ENCODE peak calls at places on chromosome 15, in nine cellular contexts. O, F, E, T, Y, W, H, C and A are unnamed samples.
A peak's percentile ranks its signal among the peaks of the same experiment; 100 is the strongest.

GRCh38 chr15:86644319-86644718 is 564.6 kb downstream of the AGBL1 start:
- DNase-seq in O (no peak), F (no peak), E (no peak), T (no peak), Y (no peak), W (no peak), H (peak; percentile 48), C (no peak), A (no peak)

GRCh38 chr15:77031376-77032050 is 36.6 kb downstream of the PSTPIP1 start:
- DNase-seq in O (no peak), F (peak; percentile 39), E (peak; percentile 20), T (no peak), Y (peak; percentile 0), W (no peak), H (peak; percentile 39), C (no peak), A (no peak)

GRCh38 chr15:22980189-22981136 is at the start of gene CYFIP1:
- DNase-seq in O (peak; percentile 86), F (peak; percentile 90), E (peak; percentile 90), T (peak; percentile 80), Y (peak; percentile 17), W (peak; percentile 95), H (peak; percentile 89), C (peak; percentile 85), A (peak; percentile 88)

GRCh38 chr15:88440021-88440420 is 27.2 kb downstream of the MRPL46 start:
- DNase-seq in O (peak; percentile 3), F (no peak), E (no peak), T (no peak), Y (no peak), W (no peak), H (no peak), C (no peak), A (no peak)

GRCh38 chr15:46815765-46816164 is 901.5 kb upstream of the SEMA6D start:
- DNase-seq in O (no peak), F (no peak), E (no peak), T (no peak), Y (no peak), W (no peak), H (no peak), C (no peak), A (peak; percentile 14)

GRCh38 chr15:94972314-94972713 is 741.0 kb downstream of the MCTP2 start:
- DNase-seq in O (no peak), F (no peak), E (no peak), T (no peak), Y (no peak), W (no peak), H (no peak), C (peak; percentile 8), A (no peak)

GRCh38 chr15:35120173-35120572 is 35.1 kb upstream of the NANOGP8 start:
- DNase-seq in O (no peak), F (no peak), E (no peak), T (no peak), Y (no peak), W (no peak), H (peak; percentile 3), C (no peak), A (no peak)

GRCh38 chr15:31974855-31975421 is 55.4 kb upstream of the CHRNA7 start:
- DNase-seq in O (peak; percentile 77), F (no peak), E (no peak), T (peak; percentile 76), Y (no peak), W (no peak), H (peak; percentile 56), C (peak; percentile 88), A (no peak)

GRCh38 chr15:62500325-62500724 is 335.2 kb upstream of the C2CD4B start:
- DNase-seq in O (no peak), F (no peak), E (no peak), T (no peak), Y (no peak), W (no peak), H (no peak), C (no peak), A (no peak)

GRCh38 chr15:62455441-62455921 is 290.4 kb upstream of the C2CD4B start:
- DNase-seq in O (no peak), F (no peak), E (peak; percentile 72), T (no peak), Y (no peak), W (no peak), H (no peak), C (no peak), A (peak; percentile 73)

GRCh38 chr15:78087944-78088772 is 4.2 kb upstream of the SH2D7 start:
- DNase-seq in O (no peak), F (no peak), E (no peak), T (no peak), Y (no peak), W (no peak), H (no peak), C (no peak), A (no peak)

GRCh38 chr15:49847937-49848823 is 227.3 kb downstream of the DTWD1 start:
- DNase-seq in O (no peak), F (no peak), E (no peak), T (no peak), Y (no peak), W (no peak), H (no peak), C (no peak), A (no peak)
- H3K4me3 ChIP-seq in O (no peak overlapping the region), F (no peak overlapping the region), E (no peak overlapping the region), T (no peak overlapping the region), Y (no peak overlapping the region), W (no peak overlapping the region), H (no peak overlapping the region), C (no peak overlapping the region), A (no peak overlapping the region)

DNA sequence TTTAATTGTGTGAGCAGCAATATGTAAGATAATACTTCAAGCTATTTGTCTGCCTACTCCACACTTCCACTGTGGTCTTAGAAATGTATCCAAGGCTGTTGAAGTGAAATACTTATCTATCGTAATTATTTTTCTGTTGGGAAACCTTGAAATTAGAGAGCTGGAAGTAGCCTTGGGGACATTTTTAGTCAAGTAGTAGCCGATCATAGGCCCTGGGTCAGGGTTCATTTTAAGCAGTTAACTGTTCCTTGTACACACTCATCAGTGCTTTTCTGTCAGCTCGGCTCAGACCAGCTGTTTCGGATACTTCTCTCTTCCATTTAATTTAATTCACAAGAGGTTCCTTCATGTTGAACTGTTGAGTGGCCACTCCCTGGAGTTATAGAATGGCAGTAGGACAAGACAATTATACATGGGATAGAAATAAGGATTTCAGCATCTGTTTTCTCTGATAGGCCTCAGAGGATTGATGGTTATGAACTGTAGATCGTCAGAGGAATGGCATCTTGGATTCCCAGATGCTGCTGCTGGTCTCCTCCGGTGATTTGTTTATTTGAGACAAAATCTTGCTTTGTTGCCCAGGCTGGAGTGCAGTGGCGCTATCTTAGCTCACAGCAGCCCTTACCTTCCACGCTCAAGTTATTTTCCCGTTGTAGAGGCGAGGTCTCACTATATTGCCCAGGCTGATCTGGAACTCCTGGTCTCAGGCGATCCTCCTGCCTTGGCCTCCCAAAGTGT is 17.2 kb downstream of the USP3 start:
- DNase-seq in O (no peak), F (no peak), E (no peak), T (no peak), Y (no peak), W (no peak), H (no peak), C (no peak), A (no peak)
- H3K4me1 ChIP-seq in O (peaks cover 35% of the 10 kb centered on the region), F (peaks cover 92% of the 10 kb centered on the region), E (peaks cover 63% of the 10 kb centered on the region), T (peaks cover 18% of the 10 kb centered on the region), Y (peaks cover 90% of the 10 kb centered on the region), W (peaks cover 57% of the 10 kb centered on the region), H (peaks cover 17% of the 10 kb centered on the region), C (peaks cover 4% of the 10 kb centered on the region), A (peaks cover 87% of the 10 kb centered on the region)

DNA sequence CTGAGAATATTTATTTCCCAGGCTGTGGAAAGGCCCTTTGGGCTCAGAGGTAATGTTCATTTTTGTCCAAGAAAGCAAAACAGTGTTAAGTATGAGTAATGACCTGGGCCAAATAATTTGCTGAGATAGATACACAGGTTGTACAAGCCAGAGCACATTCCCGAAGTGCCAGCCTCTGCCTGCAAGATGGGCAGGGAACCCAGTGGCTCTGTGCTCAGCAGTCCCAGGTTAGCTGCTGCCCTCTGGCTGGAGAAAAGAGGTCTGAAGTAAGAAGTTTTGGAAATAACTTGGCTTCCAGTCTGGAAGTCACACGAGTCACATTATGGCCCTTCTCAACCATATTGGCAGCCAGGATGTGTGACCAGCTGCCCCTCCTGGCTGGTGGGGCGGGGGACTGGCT is 20.2 kb downstream of the MYZAP start:
- DNase-seq in O (no peak), F (peak; percentile 58), E (peak; percentile 54), T (no peak), Y (no peak), W (no peak), H (peak; percentile 80), C (peak; percentile 19), A (no peak)
- H3K4me3 ChIP-seq in O (no peak overlapping the region), F (no peak overlapping the region), E (no peak overlapping the region), T (no peak overlapping the region), Y (no peak overlapping the region), W (no peak overlapping the region), H (no peak overlapping the region), C (no peak overlapping the region), A (peak overlapping the region; percentile 34)

GRCh38 chr15:79965836-79966630 is 5.0 kb downstream of the BCL2A1 start:
- DNase-seq in O (no peak), F (no peak), E (no peak), T (no peak), Y (no peak), W (no peak), H (no peak), C (no peak), A (no peak)

GRCh38 chr15:79966634-79967330 is 4.2 kb downstream of the BCL2A1 start:
- DNase-seq in O (no peak), F (no peak), E (no peak), T (no peak), Y (no peak), W (no peak), H (no peak), C (no peak), A (no peak)

GRCh38 chr15:79969175-79969574 is 1.8 kb downstream of the BCL2A1 start:
- DNase-seq in O (no peak), F (no peak), E (no peak), T (no peak), Y (no peak), W (no peak), H (no peak), C (no peak), A (no peak)

GRCh38 chr15:79964232-79964820 is 6.7 kb downstream of the BCL2A1 start:
- DNase-seq in O (no peak), F (no peak), E (no peak), T (no peak), Y (no peak), W (no peak), H (no peak), C (no peak), A (no peak)

DNA sequence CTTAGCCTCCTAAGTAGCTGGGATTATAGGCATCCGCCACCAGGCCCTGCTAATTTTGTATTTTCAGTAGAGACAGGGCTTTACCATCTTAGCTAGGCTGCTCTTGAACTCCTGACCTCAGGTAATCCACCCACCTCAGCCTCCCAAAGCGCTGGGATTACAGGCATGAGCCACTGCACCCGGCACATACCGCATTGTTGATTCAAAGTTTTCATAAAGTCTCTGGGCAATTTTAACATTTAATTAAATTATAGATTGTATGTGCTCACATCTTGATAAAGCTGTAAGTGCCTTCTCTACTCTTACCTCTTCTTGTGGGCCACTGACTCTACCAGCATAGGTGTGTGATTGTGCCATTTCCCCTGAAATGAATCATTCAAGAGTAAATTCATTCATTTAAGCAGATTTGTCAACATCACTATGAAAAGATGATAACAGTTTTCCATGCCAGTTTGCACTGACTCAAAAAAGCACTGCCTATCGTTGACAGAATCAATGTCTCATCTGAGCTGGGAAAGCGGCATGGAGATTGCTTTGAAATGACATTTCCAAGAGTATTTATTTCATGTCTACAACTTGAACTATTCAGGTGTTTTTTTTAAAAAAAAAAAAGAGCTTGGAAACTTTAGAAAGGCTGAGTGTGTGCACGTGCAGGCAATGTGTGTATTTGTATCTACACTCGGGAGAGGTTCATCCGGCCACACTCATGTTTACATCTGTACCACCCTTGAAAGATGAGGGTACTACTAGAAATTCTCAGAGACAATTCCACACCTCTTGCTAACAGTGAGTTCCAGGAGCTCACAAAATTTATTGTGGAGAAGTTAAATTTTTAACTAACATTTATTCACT is 3.4 kb downstream of the BCL2A1 start:
- DNase-seq in O (no peak), F (no peak), E (no peak), T (no peak), Y (no peak), W (no peak), H (no peak), C (no peak), A (no peak)
- H3K4me1 ChIP-seq in O (no peaks in the 10 kb centered on the region), F (no peaks in the 10 kb centered on the region), E (no peaks in the 10 kb centered on the region), T (no peaks in the 10 kb centered on the region), Y (peaks cover 45% of the 10 kb centered on the region), W (peaks cover 5% of the 10 kb centered on the region), H (no peaks in the 10 kb centered on the region), C (no peaks in the 10 kb centered on the region), A (no peaks in the 10 kb centered on the region)